ENCODE peak calls at places on chromosome 5, in ten cellular contexts. D is Calu3, F is fibroblast of pulmonary artery, V is cardiac muscle cell, O is AG10803, H is neural progenitor cell, P is DND-41, U is D721Med, X is endothelial cell, R is neural crest cell. Q is an unnamed sample.

GRCh38 chr5:179270581-179271300 is 74.5 kb downstream of the ADAMTS2 start:
- DNase-seq in X (no peak), P (no peak), V (no peak), H (no peak), O (peak), U (no peak), D (no peak), F (peak), R (no peak), Q (no peak)

GRCh38 chr5:173056783-173057061 is 570 bp downstream of the CREBRF start:
- DNase-seq in F (no peak), V (no peak), P (no peak), X (peak), U (no peak), H (peak), O (no peak), D (no peak), R (no peak), Q (no peak)

GRCh38 chr5:121430538-121430937 is 421.1 kb upstream of the FTMT start:
- DNase-seq in D (no peak), V (no peak), U (no peak), P (no peak), F (no peak), O (no peak), H (no peak), X (no peak), R (no peak), Q (no peak)

GRCh38 chr5:132489871-132490483 is 596 bp downstream of the IRF1 start:
- DNase-seq in U (no peak), P (peak), R (no peak), V (peak), H (peak), O (peak), X (no peak), D (no peak), F (peak), Q (peak)

GRCh38 chr5:168288349-168289245 is 2.8 kb upstream of the WWC1 start:
- DNase-seq in P (no peak), R (no peak), V (no peak), U (no peak), H (peak), O (no peak), D (peak), X (no peak), F (no peak), Q (no peak)

GRCh38 chr5:172530835-172531703 is 76.7 kb upstream of the SH3PXD2B start:
- DNase-seq in V (no peak), U (no peak), P (no peak), H (no peak), X (no peak), R (no peak), O (no peak), D (no peak), F (no peak), Q (no peak)

GRCh38 chr5:110751902-110752762 is 13.3 kb downstream of the SLC25A46 start:
- DNase-seq in V (no peak), O (no peak), H (no peak), F (no peak), D (no peak), X (no peak), U (no peak), R (no peak), P (no peak), Q (no peak)

GRCh38 chr5:110159202-110159601 is 469.5 kb downstream of the MAN2A1 start:
- DNase-seq in R (no peak), H (no peak), U (no peak), X (no peak), V (no peak), F (peak), O (peak), D (no peak), P (no peak), Q (no peak)

GRCh38 chr5:74382864-74383618 is 257.5 kb downstream of the ENC1 start:
- DNase-seq in H (no peak), R (no peak), U (no peak), X (no peak), F (peak), O (peak), D (no peak), P (no peak), V (peak), Q (no peak)

GRCh38 chr5:115450741-115451140 is 93.8 kb downstream of the FEM1C start:
- DNase-seq in F (peak), R (no peak), V (no peak), P (no peak), U (no peak), X (no peak), H (no peak), D (no peak), O (peak), Q (no peak)

GRCh38 chr5:27482663-27483062 is 444.3 kb upstream of the CDH9 start:
- DNase-seq in D (no peak), P (no peak), R (no peak), X (no peak), U (no peak), V (no peak), F (no peak), H (no peak), O (no peak), Q (no peak)

GRCh38 chr5:109558952-109559351 is 130.8 kb upstream of the MAN2A1 start:
- DNase-seq in V (no peak), F (peak), X (no peak), R (no peak), O (no peak), U (no peak), P (peak), H (no peak), D (no peak), Q (no peak)

GRCh38 chr5:150180241-150181027 is 9.4 kb upstream of the SLC6A7 start:
- DNase-seq in D (no peak), U (no peak), R (no peak), O (peak), X (no peak), V (peak), P (no peak), F (peak), H (no peak), Q (no peak)

GRCh38 chr5:151319334-151319733 is 15.8 kb upstream of the SLC36A3 start:
- DNase-seq in V (peak), U (no peak), F (peak), O (peak), D (peak), X (peak), P (no peak), H (no peak), R (no peak), Q (no peak)

GRCh38 chr5:172903790-172904189 is 55.4 kb upstream of the RPL26L1 start:
- DNase-seq in F (peak), P (no peak), D (peak), X (no peak), O (peak), U (no peak), H (no peak), R (no peak), V (no peak), Q (no peak)

GRCh38 chr5:10902145-10902544 is 141.1 kb upstream of the DAP start:
- DNase-seq in H (no peak), O (peak), P (no peak), F (no peak), X (no peak), U (no peak), D (no peak), V (no peak), R (no peak), Q (no peak)

DNA sequence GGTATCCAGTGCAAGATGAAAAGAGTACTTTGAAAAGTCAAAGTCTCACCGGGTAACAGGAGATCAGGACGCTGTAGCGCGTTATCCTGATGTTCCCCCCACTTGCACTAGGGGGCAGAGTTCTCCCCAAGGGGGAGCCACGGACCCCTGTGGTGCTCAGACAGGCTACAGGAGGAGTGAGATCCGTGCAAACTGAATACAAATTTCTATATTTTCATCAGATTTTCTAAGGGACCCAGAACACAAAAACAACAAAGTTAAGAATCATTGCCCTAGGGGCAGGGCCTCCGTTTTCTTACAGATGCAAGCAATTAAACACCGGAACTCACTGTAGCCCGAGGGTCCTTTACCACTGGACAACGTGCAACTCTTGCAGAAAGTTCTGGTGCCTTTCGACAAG is 2.0 kb downstream of the MYO10 start:
- DNase-seq in O (peak), P (peak), V (peak), U (peak), F (peak), X (peak), D (peak), R (peak), H (peak), Q (no peak)
- TF ChIP-seq CTCF in O (peak), P (peak), V (peak), U (peak), F (peak), X (peak), D (peak), R (peak), H (peak), Q (no peak)

DNA sequence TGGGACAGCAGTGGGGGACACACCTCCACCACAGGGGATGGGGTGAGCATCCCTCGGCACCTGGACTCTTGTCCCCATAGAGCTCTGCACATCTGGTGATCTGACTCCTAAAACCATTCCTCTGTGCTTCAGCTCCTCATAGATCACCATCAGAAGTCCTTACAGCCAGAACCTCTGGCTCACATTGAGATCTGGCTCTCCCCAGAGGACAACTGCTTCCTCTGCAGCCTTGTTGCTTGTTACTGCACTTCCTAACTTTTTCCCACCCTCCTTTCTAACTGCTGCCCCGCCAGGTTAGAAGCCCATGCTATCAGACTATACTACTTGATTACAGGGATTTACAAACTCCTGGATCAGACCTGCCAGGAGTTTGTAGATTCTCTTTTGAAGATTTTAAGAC is 64.5 kb downstream of the ARSB start:
- DNase-seq in D (no peak), H (no peak), X (no peak), V (peak), U (no peak), P (no peak), R (no peak), F (peak), O (peak), Q (no peak)
- TF ChIP-seq CTCF in D (no peak), H (peak), X (no peak), V (peak), U (no peak), P (no peak), R (no peak), F (peak), O (peak), Q (no peak)

GRCh38 chr5:17081142-17081541 is 136.3 kb upstream of the BASP1 start:
- DNase-seq in O (peak), U (no peak), R (no peak), F (no peak), P (no peak), V (no peak), X (no peak), D (no peak), H (no peak), Q (no peak)
- TF ChIP-seq CTCF in O (peak), U (no peak), R (no peak), F (no peak), P (no peak), V (no peak), X (no peak), D (no peak), H (no peak), Q (no peak)

GRCh38 chr5:77743181-77743580 is 33.0 kb downstream of the TBCA start:
- DNase-seq in V (no peak), D (no peak), U (no peak), O (no peak), H (no peak), R (no peak), F (peak), X (no peak), P (no peak), Q (no peak)

GRCh38 chr5:77741608-77742007 is 34.5 kb downstream of the TBCA start:
- DNase-seq in X (no peak), F (no peak), D (no peak), H (no peak), R (no peak), O (no peak), U (no peak), P (no peak), V (no peak), Q (no peak)

GRCh38 chr5:77748160-77748559 is 28.0 kb downstream of the TBCA start:
- DNase-seq in F (no peak), H (no peak), U (no peak), D (no peak), P (no peak), R (no peak), X (no peak), O (no peak), V (no peak), Q (no peak)

GRCh38 chr5:77744116-77744515 is 32.0 kb downstream of the TBCA start:
- DNase-seq in R (no peak), X (no peak), V (no peak), O (no peak), P (no peak), D (no peak), F (no peak), U (no peak), H (no peak), Q (no peak)
- TF ChIP-seq CTCF in R (no peak), X (no peak), V (no peak), O (no peak), P (no peak), D (no peak), F (no peak), U (no peak), H (no peak), Q (no peak)

DNA sequence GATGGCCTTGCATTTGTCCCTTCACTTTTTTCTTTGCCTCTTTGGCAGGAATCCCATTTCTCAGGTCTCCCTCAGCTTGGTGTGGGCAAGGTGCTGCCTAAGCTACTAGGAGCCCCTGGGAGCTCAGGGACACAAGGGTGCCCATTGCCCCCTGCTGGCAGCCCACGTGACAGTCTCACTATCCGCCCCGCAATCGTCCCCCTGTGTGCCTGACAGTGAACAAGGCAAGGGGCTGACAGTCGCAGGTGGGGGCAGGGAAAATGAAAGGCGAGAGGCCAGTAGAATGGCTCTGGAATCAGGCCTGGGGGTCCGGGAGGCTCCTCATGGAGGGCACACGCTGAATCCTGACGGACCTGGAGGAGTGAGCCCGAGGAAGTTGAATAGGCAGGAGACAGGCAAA is 2.0 kb upstream of the PCDH12 start:
- DNase-seq in X (peak), F (no peak), H (peak), P (peak), U (no peak), R (no peak), O (no peak), D (peak), V (peak), Q (no peak)
- TF ChIP-seq CTCF in X (no peak), F (peak), H (no peak), P (peak), U (no peak), R (no peak), O (peak), D (no peak), V (peak), Q (no peak)

GRCh38 chr5:36688722-36689121 is 82.3 kb downstream of the SLC1A3 start:
- DNase-seq in O (no peak), R (no peak), V (peak), P (no peak), H (peak), U (no peak), F (no peak), D (peak), X (peak), Q (no peak)
- TF ChIP-seq CTCF in O (peak), R (peak), V (peak), P (peak), H (peak), U (peak), F (peak), D (peak), X (peak), Q (no peak)

GRCh38 chr5:140696891-140697492 is 3.3 kb upstream of the ZMAT2 start:
- DNase-seq in P (no peak), U (no peak), D (no peak), R (no peak), V (no peak), X (no peak), H (no peak), O (no peak), F (no peak), Q (no peak)

GRCh38 chr5:140690376-140690932 is 716 bp downstream of the HARS1 start:
- DNase-seq in H (no peak), R (no peak), F (no peak), X (no peak), P (no peak), D (no peak), U (no peak), O (no peak), V (no peak), Q (no peak)

GRCh38 chr5:140694276-140694675 is 3.0 kb downstream of the HARS2 start:
- DNase-seq in P (no peak), X (no peak), F (peak), V (no peak), H (no peak), O (no peak), D (no peak), U (no peak), R (no peak), Q (no peak)

GRCh38 chr5:140690941-140691924 is at the start of the genes HARS1 and HARS2:
- DNase-seq in F (peak), X (peak), D (peak), P (peak), O (peak), H (peak), R (peak), V (peak), U (peak), Q (peak)
- TF ChIP-seq CTCF in F (no peak), X (no peak), D (no peak), P (no peak), O (peak), H (no peak), R (no peak), V (no peak), U (no peak), Q (no peak)

Q was measured in natural killer cell.